ENCODE peak calls at places on chromosomes 3 and 15, in ten cellular contexts. N is NCI-H2081, U is hepatic stellate cell, M is tibial nerve, Y is Caki2, P is Daoy, B is fibroblast of the conjunctiva, L is GF-D8, Q is neural crest cell, G is HCEC 1CT. D is an unnamed sample.

GRCh38 chr3:109952924-109953323 is 615.6 kb upstream of the DPPA4 start:
- DNase-seq in N (no peak), L (no peak), U (no peak), P (no peak), Y (no peak), Q (no peak), G (no peak), B (no peak), M (no peak), D (no peak)

GRCh38 chr15:42385206-42385979 is 26.1 kb downstream of the CAPN3 start:
- DNase-seq in L (no peak), M (no peak), B (peak), N (peak), Y (peak), Q (peak), G (peak), U (no peak), P (peak), D (peak)

GRCh38 chr15:39914977-39915376 is 5.1 kb downstream of the GPR176 start:
- DNase-seq in P (no peak), G (no peak), Q (no peak), L (no peak), N (no peak), U (no peak), Y (no peak), M (no peak), B (no peak), D (no peak)

GRCh38 chr15:73800662-73801345 is 47.7 kb upstream of the INSYN1 start:
- DNase-seq in Q (no peak), P (peak), U (peak), M (no peak), N (no peak), B (peak), G (peak), Y (no peak), L (no peak), D (no peak)

GRCh38 chr3:176490357-176490756 is 706.9 kb downstream of the TBL1XR1 start:
- DNase-seq in L (no peak), Y (no peak), P (no peak), M (no peak), U (no peak), Q (no peak), G (no peak), N (no peak), B (no peak), D (no peak)

GRCh38 chr15:49452595-49452994 is 29.6 kb downstream of the FGF7 start:
- DNase-seq in Q (no peak), Y (no peak), M (no peak), U (no peak), B (no peak), N (no peak), G (no peak), P (no peak), L (no peak), D (no peak)

GRCh38 chr3:184801241-184801640 is 10.7 kb upstream of the VPS8 start:
- DNase-seq in Y (no peak), U (no peak), B (no peak), M (no peak), G (no peak), L (no peak), P (no peak), N (no peak), Q (no peak), D (no peak)

GRCh38 chr15:40912478-40912877 is 16.7 kb upstream of the DLL4 start:
- DNase-seq in G (no peak), U (no peak), N (no peak), M (no peak), Y (no peak), P (no peak), B (no peak), Q (no peak), L (no peak), D (no peak)

GRCh38 chr15:88711806-88712205 is 73.0 kb downstream of the ISG20 start:
- DNase-seq in N (no peak), Q (no peak), G (no peak), P (no peak), U (no peak), L (no peak), M (no peak), B (no peak), Y (no peak), D (no peak)

GRCh38 chr3:113278599-113278955 is 67.2 kb downstream of the BOC start:
- DNase-seq in G (no peak), B (no peak), Y (no peak), L (no peak), P (no peak), M (no peak), U (no peak), N (no peak), Q (no peak), D (no peak)

GRCh38 chr15:56428821-56429458 is 36.0 kb downstream of the MNS1 start:
- DNase-seq in Q (no peak), B (peak), U (peak), M (no peak), L (peak), N (peak), P (no peak), Y (peak), G (peak), D (no peak)

GRCh38 chr3:48989796-48990635 is at the start of gene P4HTM:
- DNase-seq in Q (peak), G (peak), P (peak), L (peak), B (peak), U (peak), M (peak), N (peak), Y (peak), D (peak)

GRCh38 chr3:56192001-56192400 is 276.3 kb downstream of the ERC2 start:
- DNase-seq in M (no peak), L (no peak), P (no peak), G (no peak), B (no peak), Y (no peak), U (no peak), Q (no peak), N (no peak), D (no peak)

GRCh38 chr3:24242012-24242698 is 252.5 kb downstream of the THRB start:
- DNase-seq in L (no peak), B (peak), Q (no peak), U (peak), Y (peak), G (peak), M (no peak), P (peak), N (peak), D (no peak)

GRCh38 chr3:23183731-23184130 is 19.4 kb upstream of the UBE2E2 start:
- DNase-seq in Y (no peak), G (peak), B (peak), P (peak), M (no peak), L (no peak), U (peak), Q (peak), N (no peak), D (no peak)

GRCh38 chr15:49895337-49896223 is 223.5 kb downstream of the ATP8B4 start:
- DNase-seq in M (no peak), U (peak), Y (no peak), B (no peak), N (no peak), Q (no peak), P (no peak), G (no peak), L (no peak), D (no peak)

GRCh38 chr3:168061332-168061996 is 34.3 kb downstream of the GOLIM4 start:
- DNase-seq in M (no peak), N (no peak), P (peak), U (no peak), Y (no peak), L (no peak), B (no peak), G (peak), Q (no peak), D (no peak)

GRCh38 chr3:171379281-171379680 is 80.9 kb downstream of the TNIK start:
- DNase-seq in P (no peak), M (no peak), N (no peak), Y (peak), B (no peak), U (no peak), L (no peak), Q (no peak), G (peak), D (no peak)

GRCh38 chr15:78205337-78205736 is 29.0 kb downstream of the ACSBG1 start:
- DNase-seq in Q (no peak), G (no peak), Y (no peak), L (no peak), B (no peak), U (no peak), M (no peak), P (no peak), N (no peak), D (no peak)

GRCh38 chr3:31922962-31923361 is 58.1 kb downstream of the OSBPL10 start:
- DNase-seq in L (no peak), U (no peak), Y (no peak), P (no peak), M (no peak), G (no peak), B (no peak), N (no peak), Q (no peak), D (no peak)

GRCh38 chr3:112338021-112338726 is 5.2 kb downstream of the CD200 start:
- DNase-seq in L (no peak), Y (no peak), P (no peak), Q (no peak), B (no peak), G (no peak), M (no peak), U (no peak), N (no peak), D (no peak)

GRCh38 chr3:102165367-102165766 is 269.4 kb upstream of the ZPLD1 start:
- DNase-seq in G (peak), Y (peak), P (peak), Q (no peak), L (no peak), N (no peak), M (no peak), B (no peak), U (no peak), D (no peak)

GRCh38 chr3:133797396-133798105 is 8.1 kb upstream of the SRPRB start:
- DNase-seq in G (no peak), P (no peak), U (no peak), Q (no peak), N (no peak), M (no peak), L (no peak), B (no peak), Y (no peak), D (no peak)

GRCh38 chr15:55224892-55225291 is 28.2 kb upstream of the RSL24D1 start:
- DNase-seq in L (peak), M (no peak), B (no peak), N (no peak), Y (no peak), U (no peak), P (no peak), G (peak), Q (no peak), D (no peak)

GRCh38 chr3:99714146-99714545 is 75.8 kb downstream of the COL8A1 start:
- DNase-seq in P (no peak), B (peak), G (no peak), L (no peak), M (no peak), N (no peak), U (no peak), Y (no peak), Q (no peak), D (no peak)

GRCh38 chr15:39799552-39800011 is 16.9 kb upstream of the FSIP1 start:
- DNase-seq in Q (no peak), L (no peak), N (no peak), U (no peak), Y (no peak), P (no peak), M (no peak), B (no peak), G (no peak), D (no peak)

GRCh38 chr3:141686477-141687280 is 51.4 kb upstream of the RNF7 start:
- DNase-seq in Y (peak), G (peak), Q (no peak), M (peak), B (peak), L (no peak), U (peak), P (peak), N (no peak), D (no peak)

GRCh38 chr3:180617049-180617448 is 15.1 kb downstream of the TTC14 start:
- DNase-seq in Y (no peak), U (no peak), P (peak), Q (no peak), B (no peak), M (no peak), N (no peak), G (peak), L (no peak), D (no peak)

GRCh38 chr3:179000144-179000543 is 71.5 kb downstream of the ZMAT3 start:
- DNase-seq in M (no peak), Q (no peak), U (no peak), Y (no peak), N (no peak), L (no peak), P (no peak), G (no peak), B (no peak), D (no peak)